ENCODE peak calls at places on chromosomes 2 and 18, in ten cellular contexts. O is pancreas, L is adrenal gland, Z is fibroblast of mammary gland, G is colonic mucosa, J is BE2C, Y is lower lobe of right lung, X is endothelial cell, Q is psoas muscle, S is RWPE1. N is an unnamed sample.

GRCh38 chr2:201313362-201313761 is 43.8 kb downstream of the FLACC1 start:
- DNase-seq in O (no peak), L (no peak), Z (no peak), G (no peak), J (no peak), Y (no peak), X (no peak), Q (no peak), S (no peak), N (no peak)

GRCh38 chr2:176187306-176188217 is 906 bp upstream of the HOXD1 start:
- DNase-seq in O (no peak), L (no peak), Z (no peak), G (peak; percentile 60), J (no peak), Y (no peak), X (peak; percentile 33), Q (no peak), S (peak; percentile 9), N (no peak)

GRCh38 chr2:111938392-111938791 is 40.0 kb downstream of the MERTK start:
- DNase-seq in O (no peak), L (no peak), Z (no peak), G (no peak), J (no peak), Y (no peak), X (no peak), Q (no peak), S (no peak), N (no peak)

GRCh38 chr2:157404363-157404762 is 39.5 kb downstream of the CYTIP start:
- DNase-seq in O (no peak), L (no peak), Z (peak; percentile 12), G (no peak), J (no peak), Y (peak; percentile 24), X (no peak), Q (no peak), S (peak; percentile 8), N (no peak)

GRCh38 chr2:28352726-28353125 is 39.9 kb upstream of the FOSL2 start:
- DNase-seq in O (peak; percentile 51), L (no peak), Z (no peak), G (no peak), J (no peak), Y (peak; percentile 30), X (no peak), Q (peak; percentile 44), S (no peak), N (no peak)

GRCh38 chr18:75393721-75394120 is 33.8 kb downstream of the SMIM21 start:
- DNase-seq in O (no peak), L (no peak), Z (peak; percentile 40), G (no peak), J (no peak), Y (no peak), X (no peak), Q (no peak), S (no peak), N (no peak)

GRCh38 chr2:205024822-205025518 is 479.7 kb downstream of the PARD3B start:
- DNase-seq in O (no peak), L (peak; percentile 90), Z (peak; percentile 98), G (peak; percentile 22), J (peak; percentile 66), Y (no peak), X (no peak), Q (peak; percentile 61), S (peak; percentile 83), N (peak; percentile 38)

GRCh38 chr2:238589591-238590460 is 163.1 kb downstream of the ASB1 start:
- DNase-seq in O (no peak), L (no peak), Z (no peak), G (no peak), J (no peak), Y (no peak), X (no peak), Q (no peak), S (no peak), N (no peak)

GRCh38 chr18:39168723-39169122 is 1603.1 kb upstream of the CELF4 start:
- DNase-seq in O (no peak), L (no peak), Z (no peak), G (no peak), J (no peak), Y (no peak), X (no peak), Q (no peak), S (no peak), N (no peak)

GRCh38 chr18:39166776-39167175 is 1601.2 kb upstream of the CELF4 start:
- DNase-seq in O (no peak), L (no peak), Z (no peak), G (no peak), J (no peak), Y (no peak), X (no peak), Q (no peak), S (no peak), N (no peak)

GRCh38 chr18:39162013-39162412 is 1596.4 kb upstream of the CELF4 start:
- DNase-seq in O (no peak), L (no peak), Z (no peak), G (no peak), J (no peak), Y (no peak), X (no peak), Q (no peak), S (no peak), N (no peak)

GRCh38 chr18:39173022-39173421 is 1607.4 kb upstream of the CELF4 start:
- DNase-seq in O (no peak), L (no peak), Z (no peak), G (no peak), J (no peak), Y (no peak), X (no peak), Q (no peak), S (peak; percentile 0), N (no peak)

DNA sequence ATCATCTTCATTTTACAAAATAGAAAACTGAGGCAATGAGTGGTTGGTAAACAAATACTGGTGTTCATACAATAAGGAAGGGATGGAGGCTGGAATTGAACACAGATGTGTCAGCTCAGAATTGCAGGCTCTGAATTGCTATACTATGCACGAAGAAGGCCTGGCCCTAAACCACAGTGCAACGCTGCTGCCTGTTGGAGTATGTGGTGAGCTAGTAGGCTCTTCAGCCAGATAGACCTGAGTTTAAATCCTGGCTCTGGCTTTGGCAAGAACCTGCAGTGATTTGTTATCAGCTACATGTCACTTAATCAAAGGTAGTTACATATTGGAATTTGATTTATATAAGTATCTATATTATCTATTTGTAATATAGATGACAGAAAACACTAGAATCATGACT is 1602.4 kb upstream of the CELF4 start:
- DNase-seq in O (no peak), L (no peak), Z (no peak), G (no peak), J (no peak), Y (no peak), X (no peak), Q (no peak), S (no peak), N (no peak)
- TF ChIP-seq CTCF in O (no peak), L (no peak), Z (no peak), G (no peak), J (no peak), Y (no peak), X (no peak), Q (no peak), S (no peak), N (no peak)

GRCh38 chr2:121128741-121129659 is 156.0 kb downstream of the TFCP2L1 start:
- DNase-seq in O (peak; percentile 77), L (peak; percentile 25), Z (peak; percentile 15), G (peak; percentile 89), J (peak; percentile 49), Y (peak; percentile 72), X (peak; percentile 64), Q (no peak), S (peak; percentile 36), N (no peak)
- TF ChIP-seq CTCF in O (peak; percentile 46), L (peak; percentile 49), Z (peak; percentile 50), G (peak; percentile 75), J (peak; percentile 67), Y (peak; percentile 46), X (peak; percentile 42), Q (peak; percentile 43), S (no peak), N (no peak)

GRCh38 chr2:39838589-39838988 is 59.5 kb upstream of the THUMPD2 start:
- DNase-seq in O (peak; percentile 44), L (no peak), Z (no peak), G (no peak), J (no peak), Y (no peak), X (no peak), Q (no peak), S (no peak), N (no peak)

GRCh38 chr2:39839261-39839848 is 60.3 kb upstream of the THUMPD2 start:
- DNase-seq in O (no peak), L (no peak), Z (no peak), G (no peak), J (no peak), Y (no peak), X (no peak), Q (no peak), S (no peak), N (no peak)

GRCh38 chr2:39836638-39837037 is 57.6 kb upstream of the THUMPD2 start:
- DNase-seq in O (no peak), L (no peak), Z (no peak), G (no peak), J (no peak), Y (no peak), X (no peak), Q (no peak), S (no peak), N (no peak)

GRCh38 chr2:39834426-39834825 is 55.4 kb upstream of the THUMPD2 start:
- DNase-seq in O (no peak), L (no peak), Z (no peak), G (no peak), J (no peak), Y (no peak), X (no peak), Q (no peak), S (no peak), N (no peak)

DNA sequence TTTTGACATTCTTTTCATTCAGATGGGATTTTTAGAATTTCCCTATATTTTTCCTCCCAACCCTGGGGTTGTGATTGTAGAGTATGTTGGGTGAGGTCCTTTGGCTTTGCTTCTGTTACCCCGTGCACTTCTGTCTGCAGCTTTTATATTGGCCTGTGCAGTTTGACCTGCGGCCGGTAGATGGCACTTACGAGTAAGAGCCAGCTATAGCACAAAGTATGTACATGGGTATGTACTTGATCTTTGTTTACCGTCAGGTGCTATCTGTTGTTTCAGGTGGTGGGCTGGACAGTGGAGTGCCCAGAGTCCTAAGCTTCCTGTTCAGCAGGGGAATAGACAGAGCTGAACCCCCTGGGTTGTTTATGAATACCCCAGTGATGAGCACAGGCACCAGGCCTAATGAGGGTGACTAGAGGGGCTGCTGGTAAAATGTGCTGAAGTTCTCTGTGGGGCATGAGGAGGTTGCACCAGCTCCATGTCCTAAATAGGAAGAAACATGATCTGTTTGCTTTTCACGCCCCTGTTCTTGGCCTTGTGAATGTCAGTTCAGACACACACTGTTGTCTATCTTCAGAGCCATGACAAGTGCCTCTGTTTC is 58.9 kb upstream of the THUMPD2 start:
- DNase-seq in O (peak; percentile 44), L (no peak), Z (peak; percentile 42), G (peak; percentile 24), J (peak; percentile 34), Y (no peak), X (no peak), Q (no peak), S (peak; percentile 35), N (no peak)
- TF ChIP-seq CTCF in O (peak; percentile 61), L (peak; percentile 76), Z (peak; percentile 96), G (peak; percentile 70), J (peak; percentile 92), Y (peak; percentile 63), X (peak; percentile 68), Q (peak; percentile 50), S (peak; percentile 65), N (no peak)

DNA sequence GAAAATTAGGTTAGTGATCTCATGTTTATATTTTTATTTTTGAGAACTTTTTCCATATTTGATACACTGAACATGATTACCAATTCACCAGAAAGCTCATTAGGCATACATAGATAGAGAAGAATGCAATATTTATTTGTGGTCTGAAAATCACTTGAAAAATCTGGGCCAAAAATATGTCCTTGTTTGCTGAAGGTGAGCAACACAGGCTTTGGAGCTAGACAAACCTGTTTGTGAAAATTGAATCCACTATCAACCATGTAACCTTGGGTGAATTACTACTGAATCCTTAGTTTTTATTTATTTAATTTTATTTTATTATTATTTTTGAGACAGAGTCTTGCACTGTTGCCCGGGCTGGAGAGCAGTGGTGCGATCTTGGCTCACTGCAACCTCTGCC is 46.5 kb upstream of the ZSWIM2 start:
- DNase-seq in O (no peak), L (no peak), Z (no peak), G (no peak), J (no peak), Y (no peak), X (no peak), Q (no peak), S (no peak), N (no peak)
- TF ChIP-seq CTCF in O (no peak), L (no peak), Z (no peak), G (no peak), J (no peak), Y (no peak), X (no peak), Q (no peak), S (no peak), N (no peak)